ENCODE peak calls at places on chromosomes 2 and 18, in eight cellular contexts. C is endodermal cell; O is CD8-positive, alpha-beta T cell; T is foreskin fibroblast; S is naive thymus-derived CD4-positive, alpha-beta T cell; U is hepatocyte; E is stomach; L is cardiac fibroblast. F is an unnamed sample.

GRCh38 chr18:48310353-48310752 is 98.8 kb downstream of the ZBTB7C start:
- DNase-seq in C (no peak), O (no peak), T (no peak), S (no peak), U (no peak), E (no peak), L (no peak), F (no peak)

GRCh38 chr18:24926649-24927048 is 425.3 kb downstream of the ZNF521 start:
- DNase-seq in C (no peak), O (no peak), T (no peak), S (no peak), U (no peak), E (no peak), L (no peak), F (no peak)

GRCh38 chr18:76564636-76565237 is 69.7 kb upstream of the ZNF516 start:
- DNase-seq in C (no peak), O (no peak), T (no peak), S (no peak), U (no peak), E (no peak), L (no peak), F (no peak)

GRCh38 chr2:29628078-29628765 is 293.2 kb downstream of the ALK start:
- DNase-seq in C (no peak), O (no peak), T (no peak), S (no peak), U (no peak), E (no peak), L (peak), F (peak)

GRCh38 chr18:421236-422155 is 79.0 kb downstream of the COLEC12 start:
- DNase-seq in C (no peak), O (no peak), T (peak), S (no peak), U (no peak), E (no peak), L (peak), F (no peak)

GRCh38 chr2:204692790-204693189 is 147.5 kb downstream of the PARD3B start:
- DNase-seq in C (no peak), O (no peak), T (no peak), S (no peak), U (no peak), E (no peak), L (no peak), F (no peak)

GRCh38 chr2:233353101-233353768 is 1.1 kb upstream of the DGKD start:
- DNase-seq in C (no peak), O (no peak), T (no peak), S (no peak), U (peak), E (peak), L (no peak), F (no peak)

GRCh38 chr18:8548186-8548585 is 61.1 kb upstream of the RAB12 start:
- DNase-seq in C (no peak), O (no peak), T (no peak), S (no peak), U (no peak), E (no peak), L (peak), F (peak)

GRCh38 chr2:42922790-42923631 is 130.6 kb upstream of the HAAO start:
- DNase-seq in C (peak), O (no peak), T (peak), S (no peak), U (peak), E (no peak), L (peak), F (peak)

GRCh38 chr2:158732573-158733429 is 62.3 kb upstream of the DAPL1 start:
- DNase-seq in C (no peak), O (no peak), T (no peak), S (no peak), U (no peak), E (no peak), L (no peak), F (no peak)

GRCh38 chr2:126886201-126886905 is 12.3 kb upstream of the TEX51 start:
- DNase-seq in C (peak), O (peak), T (peak), S (no peak), U (peak), E (no peak), L (peak), F (no peak)
- H3K4me3 ChIP-seq in C (no peak), O (no peak), T (no peak), S (no peak), U (no peak), E (peak), L (no peak), F (peak)

GRCh38 chr18:72544092-72544886 is at the start of gene CBLN2:
- DNase-seq in C (peak), O (no peak), T (peak), S (no peak), U (peak), E (no peak), L (peak), F (peak)

GRCh38 chr18:72542993-72543361 is 1.2 kb downstream of the CBLN2 start:
- DNase-seq in C (peak), O (no peak), T (no peak), S (no peak), U (peak), E (no peak), L (peak), F (no peak)

GRCh38 chr18:72539861-72540260 is 4.3 kb downstream of the CBLN2 start:
- DNase-seq in C (no peak), O (no peak), T (no peak), S (no peak), U (no peak), E (no peak), L (no peak), F (no peak)

GRCh38 chr18:72541871-72542690 is 2.1 kb downstream of the CBLN2 start:
- DNase-seq in C (peak), O (no peak), T (no peak), S (no peak), U (peak), E (no peak), L (no peak), F (no peak)

GRCh38 chr18:72543362-72544055 is 633 bp downstream of the CBLN2 start:
- DNase-seq in C (peak), O (no peak), T (no peak), S (no peak), U (no peak), E (no peak), L (no peak), F (no peak)
- H3K4me3 ChIP-seq in C (peak), O (no peak), T (peak), S (no peak), U (peak), E (peak), L (peak), F (peak)

GRCh38 chr2:156329031-156329921 is 3.2 kb downstream of the NR4A2 start:
- DNase-seq in C (no peak), O (no peak), T (no peak), S (peak), U (no peak), E (no peak), L (no peak), F (no peak)
- H3K4me3 ChIP-seq in C (no peak), O (no peak), T (no peak), S (no peak), U (no peak), E (no peak), L (no peak), F (no peak)

DNA sequence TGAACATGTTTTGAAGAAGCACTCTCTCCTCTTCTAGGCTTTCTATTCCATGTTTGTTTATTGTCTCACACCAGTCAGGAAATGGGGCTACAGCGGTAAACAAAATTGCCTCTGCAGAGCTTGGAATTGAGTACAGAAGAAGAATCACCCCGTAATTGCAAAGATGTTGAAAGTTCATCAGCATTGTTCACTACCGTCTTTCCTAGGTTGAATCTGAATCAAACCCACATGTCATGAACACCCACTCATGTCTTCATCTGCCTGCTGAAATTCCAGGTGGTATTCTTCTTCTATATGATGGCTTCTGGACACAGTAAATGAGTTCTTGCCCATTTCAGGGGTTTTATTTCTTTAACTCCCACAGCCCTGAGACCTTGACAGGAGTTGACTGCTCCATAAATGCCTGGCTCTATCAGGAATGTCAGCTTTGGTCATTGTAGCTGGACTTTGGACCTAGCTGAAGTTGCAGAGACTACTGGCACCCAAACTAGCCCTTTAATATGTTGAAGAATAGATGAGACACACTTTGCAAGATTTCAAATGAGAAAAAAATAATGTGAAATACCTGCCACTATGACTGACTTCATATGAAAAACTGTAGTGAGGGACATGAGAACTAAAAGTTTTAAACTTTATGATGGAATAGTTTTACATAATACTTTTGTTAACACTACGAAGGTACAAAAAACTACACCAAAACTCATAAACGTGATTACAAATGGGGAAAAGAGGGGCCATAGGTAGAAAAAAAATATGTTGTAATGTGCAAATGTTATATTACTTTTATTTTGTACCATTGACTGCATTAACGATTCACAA is 1235.3 kb upstream of the ZEB2 start:
- DNase-seq in C (no peak), O (no peak), T (no peak), S (no peak), U (peak), E (no peak), L (no peak), F (no peak)
- H3K4me3 ChIP-seq in C (no peak), O (no peak), T (no peak), S (no peak), U (no peak), E (no peak), L (no peak), F (no peak)

GRCh38 chr2:113198048-113198789 is 24.4 kb downstream of the PSD4 start:
- DNase-seq in C (no peak), O (no peak), T (no peak), S (no peak), U (no peak), E (no peak), L (no peak), F (no peak)
- H3K4me3 ChIP-seq in C (peak), O (no peak), T (peak), S (no peak), U (peak), E (peak), L (peak), F (peak)

GRCh38 chr2:231786917-231787292 is 660 bp downstream of the COPS7B start:
- DNase-seq in C (no peak), O (no peak), T (no peak), S (no peak), U (no peak), E (no peak), L (no peak), F (no peak)

GRCh38 chr2:231786177-231786916 is at the start of gene COPS7B:
- DNase-seq in C (peak), O (peak), T (peak), S (peak), U (peak), E (peak), L (peak), F (peak)

GRCh38 chr2:231785822-231786176 is 446 bp upstream of the COPS7B start:
- DNase-seq in C (no peak), O (no peak), T (no peak), S (no peak), U (no peak), E (no peak), L (no peak), F (no peak)

GRCh38 chr2:231781798-231782726 is 980 bp upstream of the PDE6D start:
- DNase-seq in C (no peak), O (no peak), T (peak), S (peak), U (peak), E (no peak), L (peak), F (no peak)

DNA sequence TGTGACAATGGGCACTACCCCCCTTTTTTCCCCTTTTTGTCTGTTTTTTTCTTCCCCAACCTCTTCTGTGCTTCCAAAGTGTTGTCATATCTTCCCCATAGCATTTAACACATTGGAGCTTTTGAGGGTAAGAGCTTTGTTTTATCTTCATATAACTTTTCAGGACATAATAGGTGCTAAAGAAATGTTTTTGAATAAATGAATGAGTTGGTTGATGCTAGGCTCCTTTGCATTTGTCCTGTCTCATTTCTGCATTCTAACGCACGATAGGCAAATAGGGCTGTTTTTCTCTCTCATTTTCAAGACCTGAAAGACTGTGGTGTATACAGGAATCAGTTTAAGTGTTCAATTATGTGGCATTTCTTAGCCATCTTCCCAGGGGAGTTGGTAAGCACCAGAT is 832 bp upstream of the COPS7B start:
- DNase-seq in C (no peak), O (no peak), T (no peak), S (no peak), U (no peak), E (no peak), L (no peak), F (no peak)
- H3K4me3 ChIP-seq in C (peak), O (peak), T (no peak), S (peak), U (no peak), E (peak), L (no peak), F (no peak)

GRCh38 chr2:172597191-172597842 is 41.4 kb downstream of the PDK1 start:
- DNase-seq in C (no peak), O (no peak), T (no peak), S (no peak), U (no peak), E (no peak), L (no peak), F (no peak)
- H3K4me3 ChIP-seq in C (no peak), O (no peak), T (no peak), S (no peak), U (no peak), E (no peak), L (no peak), F (no peak)

DNA sequence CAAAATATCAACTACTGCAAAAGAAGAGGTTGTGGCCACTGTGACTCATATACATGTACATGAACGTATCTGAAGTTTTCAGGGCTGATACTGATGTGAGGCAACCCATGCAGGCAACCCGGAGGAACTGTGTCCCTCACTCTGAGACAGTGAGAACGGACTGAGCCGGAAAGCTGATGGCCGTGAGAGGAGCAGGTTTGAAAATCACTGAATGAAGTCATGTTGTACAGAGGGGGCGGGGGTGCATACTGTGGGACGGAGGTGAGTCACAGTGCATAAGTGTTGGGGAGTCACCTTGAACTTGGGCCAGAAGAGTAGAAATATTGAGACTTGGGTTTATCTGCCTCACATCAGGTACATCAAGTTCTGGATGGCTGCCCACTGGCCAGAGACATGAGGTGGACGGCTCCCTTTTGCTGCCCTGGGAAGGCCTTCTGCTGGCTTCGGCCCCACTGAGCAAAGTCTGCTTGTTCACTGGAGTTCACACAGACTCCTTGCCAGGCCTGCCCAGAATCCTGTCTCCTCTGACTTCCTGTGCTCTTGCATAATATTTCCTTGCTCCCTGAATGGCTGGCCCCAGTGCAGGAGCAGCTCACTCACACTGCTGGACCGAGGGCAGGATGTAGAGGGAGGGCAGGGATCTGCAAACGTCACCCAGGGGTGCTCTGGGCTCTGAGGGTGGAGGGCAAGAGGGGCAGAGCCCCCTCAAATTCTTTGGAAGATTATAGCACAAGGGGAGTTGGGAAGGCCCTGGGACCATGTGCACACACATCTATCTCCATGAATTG is 18.1 kb downstream of the EPAS1 start:
- DNase-seq in C (no peak), O (no peak), T (peak), S (no peak), U (peak), E (peak), L (peak), F (peak)
- H3K4me3 ChIP-seq in C (no peak), O (no peak), T (no peak), S (no peak), U (no peak), E (no peak), L (peak), F (peak)